ENCODE peak calls at places on chromosomes 2 and 18, in ten cellular contexts. V is esophagus squamous epithelium; K is naive thymus-derived CD4-positive, alpha-beta T cell; N is mammary epithelial cell; D is tibial artery; W is HL-60; J is HepG2; U is WERI-Rb-1; Y is dorsolateral prefrontal cortex; P is CD4-positive, alpha-beta T cell. O is an unnamed sample.

GRCh38 chr18:39647627-39648502 is 2082.3 kb upstream of the CELF4 start:
- DNase-seq in P (no peak), N (peak), J (no peak), U (no peak), K (no peak), V (no peak), Y (no peak), W (no peak), D (no peak), O (no peak)

GRCh38 chr2:120419955-120420354 is 74.0 kb downstream of the INHBB start:
- DNase-seq in K (no peak), W (no peak), J (no peak), V (no peak), N (no peak), U (no peak), Y (no peak), D (no peak), P (no peak), O (no peak)

GRCh38 chr2:174827371-174828369 is 63.4 kb upstream of the CHRNA1 start:
- DNase-seq in U (no peak), P (no peak), D (no peak), W (no peak), K (no peak), J (no peak), N (peak), V (no peak), Y (no peak), O (peak)

GRCh38 chr2:84800194-84800805 is 80.6 kb downstream of the TRABD2A start:
- DNase-seq in V (no peak), D (no peak), W (no peak), Y (no peak), J (no peak), N (no peak), P (no peak), K (no peak), U (no peak), O (no peak)

GRCh38 chr18:24208270-24209035 is 69.6 kb downstream of the CABYR start:
- DNase-seq in N (peak), W (no peak), Y (no peak), D (no peak), U (no peak), P (no peak), K (no peak), J (no peak), V (no peak), O (no peak)

GRCh38 chr2:73776381-73776780 is 3.5 kb downstream of the DUSP11 start:
- DNase-seq in Y (no peak), D (no peak), U (no peak), P (no peak), N (no peak), J (no peak), V (no peak), K (no peak), W (no peak), O (no peak)

GRCh38 chr2:240875228-240876034 is 6.8 kb downstream of the AGXT start:
- DNase-seq in Y (no peak), J (no peak), D (no peak), V (no peak), N (no peak), W (no peak), K (no peak), P (no peak), U (no peak), O (no peak)

GRCh38 chr2:31411771-31412170 is 2.8 kb downstream of the XDH start:
- DNase-seq in N (peak), P (no peak), J (no peak), V (no peak), U (no peak), D (no peak), W (no peak), Y (no peak), K (no peak), O (no peak)

GRCh38 chr2:180910831-180911665 is 69.4 kb upstream of the UBE2E3 start:
- DNase-seq in V (no peak), N (peak), J (no peak), P (no peak), W (no peak), K (no peak), D (no peak), U (no peak), Y (no peak), O (peak)

GRCh38 chr2:215394102-215394805 is 41.6 kb downstream of the FN1 start:
- DNase-seq in Y (no peak), U (no peak), V (no peak), K (no peak), P (no peak), N (no peak), D (no peak), W (no peak), J (no peak), O (no peak)

GRCh38 chr18:435940-436339 is 64.6 kb downstream of the COLEC12 start:
- DNase-seq in N (no peak), K (no peak), D (no peak), P (no peak), W (no peak), Y (peak), V (no peak), J (no peak), U (no peak), O (no peak)

GRCh38 chr2:25314514-25315315 is 27.0 kb downstream of the DNMT3A start:
- DNase-seq in P (peak), W (peak), Y (no peak), N (no peak), U (peak), J (peak), K (peak), D (peak), V (no peak), O (peak)

GRCh38 chr2:56357655-56358295 is 174.0 kb downstream of the CCDC85A start:
- DNase-seq in Y (no peak), P (no peak), N (no peak), V (no peak), D (no peak), J (no peak), W (no peak), K (no peak), U (no peak), O (no peak)

GRCh38 chr2:3785220-3785889 is 82.0 kb downstream of the DCDC2C start:
- DNase-seq in K (no peak), V (no peak), J (no peak), U (no peak), D (no peak), Y (no peak), N (no peak), W (no peak), P (no peak), O (peak)

GRCh38 chr2:227374158-227374557 is 4.9 kb downstream of the TM4SF20 start:
- DNase-seq in J (no peak), N (peak), D (no peak), W (no peak), V (no peak), Y (no peak), K (no peak), P (no peak), U (no peak), O (no peak)

GRCh38 chr2:210370562-210370961 is 55.6 kb upstream of the MYL1 start:
- DNase-seq in P (no peak), K (no peak), D (no peak), J (no peak), V (no peak), Y (no peak), N (no peak), U (no peak), W (no peak), O (no peak)

DNA sequence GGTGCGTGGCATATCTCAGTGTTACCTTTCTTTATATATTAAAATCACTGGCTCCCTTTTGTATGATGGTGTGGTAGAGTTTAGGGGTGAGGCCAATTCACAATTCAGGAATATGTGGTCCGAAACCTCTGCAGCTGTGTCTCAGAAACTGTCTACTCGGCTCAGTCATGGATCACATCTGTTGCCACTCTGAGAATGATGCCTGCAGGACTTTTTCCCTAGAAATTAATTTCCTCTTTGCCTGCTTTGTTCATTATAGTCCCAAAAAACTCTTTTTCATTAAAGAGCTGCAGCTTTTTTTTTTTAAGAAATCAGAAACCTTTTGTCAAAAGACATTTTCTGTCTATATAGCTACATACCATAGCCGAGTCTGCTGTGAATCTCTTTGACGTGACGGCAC is 104.9 kb upstream of the NFATC1 start:
- DNase-seq in W (no peak), N (no peak), K (no peak), P (no peak), V (no peak), Y (no peak), U (no peak), J (no peak), D (no peak), O (no peak)
- H3K27ac ChIP-seq in W (no peak), N (no peak), K (no peak), P (no peak), V (no peak), Y (no peak), U (no peak), J (no peak), D (no peak), O (no peak)

DNA sequence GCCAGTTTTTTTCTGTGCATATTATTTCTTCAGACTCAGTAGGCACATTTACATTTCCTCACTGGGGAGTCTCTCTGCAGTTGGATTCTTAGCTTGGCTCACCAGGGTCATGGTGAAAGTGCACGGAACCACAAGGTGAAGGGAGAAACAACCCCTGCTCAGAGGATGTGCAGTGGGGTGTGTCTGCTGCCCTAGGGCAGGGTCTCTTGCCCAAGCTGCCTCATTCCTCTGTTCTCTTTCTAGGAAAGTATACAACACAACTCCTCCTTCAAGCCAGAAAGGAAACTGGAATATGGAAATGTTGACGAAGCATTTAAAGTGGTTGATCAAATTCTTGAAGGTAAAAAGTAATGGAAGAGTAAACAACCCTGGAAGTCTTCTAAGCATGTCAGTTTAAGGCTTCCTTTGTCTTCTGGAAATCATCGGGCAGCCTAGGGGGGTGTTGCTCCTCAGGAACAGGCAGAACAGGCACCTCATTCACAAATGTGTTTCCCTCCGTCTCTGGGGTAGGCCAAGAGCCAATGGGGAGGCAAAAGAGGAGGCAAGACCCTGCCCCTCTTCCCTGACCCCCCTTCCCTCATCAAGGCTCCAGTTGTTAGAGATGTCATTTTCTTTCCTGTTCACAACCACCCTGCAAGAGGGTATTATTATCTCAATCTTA is 41.4 kb downstream of the AOX1 start:
- DNase-seq in Y (no peak), J (no peak), W (no peak), U (no peak), P (no peak), V (no peak), N (no peak), K (no peak), D (no peak), O (no peak)
- H3K27ac ChIP-seq in Y (no peak), J (no peak), W (no peak), U (no peak), P (no peak), V (no peak), N (no peak), K (no peak), D (no peak), O (no peak)

GRCh38 chr18:58180738-58181353 is 136.8 kb downstream of the NEDD4L start:
- DNase-seq in K (peak), J (peak), W (peak), U (peak), N (peak), V (no peak), Y (no peak), D (peak), P (peak), O (peak)

GRCh38 chr18:58189008-58189407 is 145.0 kb downstream of the NEDD4L start:
- DNase-seq in W (no peak), P (no peak), Y (no peak), K (no peak), D (no peak), N (no peak), J (no peak), U (no peak), V (no peak), O (no peak)

GRCh38 chr18:58183226-58183625 is 139.2 kb downstream of the NEDD4L start:
- DNase-seq in J (no peak), N (no peak), W (no peak), V (no peak), D (no peak), Y (no peak), P (no peak), K (no peak), U (no peak), O (no peak)

GRCh38 chr18:58190842-58191530 is 147.0 kb downstream of the NEDD4L start:
- DNase-seq in Y (no peak), W (no peak), U (peak), V (no peak), N (no peak), D (no peak), J (no peak), P (no peak), K (no peak), O (no peak)

DNA sequence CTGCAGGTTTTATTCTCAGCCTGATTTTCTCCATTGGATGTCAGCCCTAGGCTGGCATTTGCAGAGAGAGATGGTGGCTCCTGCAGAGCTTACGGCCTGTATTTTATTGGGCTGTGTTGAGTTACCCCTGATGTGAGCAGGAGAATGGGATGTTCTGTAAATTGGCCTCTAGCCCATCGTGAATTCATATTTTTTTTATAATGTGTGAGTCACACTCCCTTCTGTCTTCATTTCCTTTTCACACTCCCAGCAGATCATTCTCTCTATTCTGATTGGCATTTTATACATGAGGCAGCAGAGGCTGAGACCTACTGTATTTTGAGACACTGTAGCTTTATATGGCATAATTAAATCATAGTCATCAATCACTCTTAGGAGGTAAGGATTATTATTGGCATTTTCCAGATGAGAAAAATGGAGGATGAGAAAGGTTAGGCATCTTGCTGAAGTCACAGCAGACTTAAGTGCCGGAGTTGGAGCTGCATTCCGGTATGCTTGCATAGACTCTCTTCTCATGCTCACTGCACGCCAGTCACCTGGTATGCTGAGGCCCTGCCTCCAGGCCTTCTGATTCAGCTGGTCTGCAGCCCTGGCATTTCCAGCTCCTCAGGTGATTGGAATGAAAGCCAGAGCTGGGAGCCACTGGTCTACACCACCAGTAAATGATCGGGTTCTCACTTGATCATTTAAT is 142.4 kb downstream of the NEDD4L start:
- DNase-seq in V (no peak), U (no peak), K (no peak), N (peak), J (no peak), W (no peak), Y (no peak), P (no peak), D (no peak), O (no peak)
- H3K27ac ChIP-seq in V (peak), U (no peak), K (no peak), N (peak), J (no peak), W (no peak), Y (no peak), P (no peak), D (no peak), O (no peak)

GRCh38 chr2:17538844-17539554 is 1.5 kb upstream of the VSNL1 start:
- DNase-seq in P (no peak), U (peak), W (no peak), J (peak), N (peak), V (no peak), Y (peak), D (peak), K (no peak), O (peak)
- H3K27ac ChIP-seq in P (no peak), U (peak), W (no peak), J (peak), N (peak), V (peak), Y (no peak), D (peak), K (no peak), O (no peak)

GRCh38 chr2:197810490-197810889 is 6.1 kb downstream of the PLCL1 start:
- DNase-seq in K (no peak), Y (no peak), U (no peak), V (no peak), W (no peak), P (no peak), N (no peak), J (no peak), D (no peak), O (no peak)
- H3K27ac ChIP-seq in K (peak), Y (no peak), U (no peak), V (no peak), W (no peak), P (no peak), N (no peak), J (no peak), D (no peak), O (no peak)

DNA sequence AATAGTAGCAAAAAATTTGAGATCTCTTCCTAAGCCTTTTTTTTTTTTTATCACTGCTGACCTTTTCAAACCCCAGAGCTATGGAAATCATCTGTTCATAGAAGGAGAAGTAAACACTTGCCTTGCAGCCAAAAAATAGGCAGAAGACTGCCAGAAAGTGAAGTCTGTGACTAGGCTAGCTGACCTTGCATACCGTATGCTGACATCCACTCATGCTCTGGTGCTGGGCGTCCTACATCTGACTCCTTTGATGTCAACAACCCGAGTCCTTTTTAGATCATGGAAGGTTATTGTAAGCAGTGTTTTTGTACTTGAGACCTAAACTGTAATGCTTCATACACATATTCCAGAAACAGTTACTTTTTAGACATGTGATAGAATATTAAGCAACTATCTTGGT is 154.3 kb upstream of the RASGRP3 start:
- DNase-seq in N (no peak), D (peak), V (no peak), U (no peak), K (no peak), Y (no peak), J (no peak), W (no peak), P (no peak), O (no peak)
- H3K27ac ChIP-seq in N (no peak), D (peak), V (peak), U (no peak), K (no peak), Y (no peak), J (no peak), W (no peak), P (no peak), O (no peak)

GRCh38 chr2:45282646-45283045 is 273.4 kb upstream of the SIX2 start:
- DNase-seq in W (no peak), P (no peak), D (no peak), K (no peak), N (peak), J (no peak), Y (no peak), U (no peak), V (no peak), O (no peak)
- H3K27ac ChIP-seq in W (no peak), P (no peak), D (no peak), K (no peak), N (no peak), J (no peak), Y (no peak), U (no peak), V (no peak), O (no peak)

GRCh38 chr2:43006834-43007543 is 214.6 kb upstream of the HAAO start:
- DNase-seq in U (no peak), W (no peak), D (no peak), P (no peak), J (no peak), Y (no peak), N (no peak), K (no peak), V (no peak), O (peak)
- H3K27ac ChIP-seq in U (no peak), W (no peak), D (no peak), P (no peak), J (no peak), Y (peak), N (no peak), K (no peak), V (no peak), O (no peak)

GRCh38 chr2:12824304-12824761 is 107.6 kb downstream of the TRIB2 start:
- DNase-seq in W (no peak), N (no peak), K (no peak), U (no peak), P (no peak), J (no peak), V (no peak), D (no peak), Y (no peak), O (no peak)
- H3K27ac ChIP-seq in W (no peak), N (no peak), K (no peak), U (no peak), P (no peak), J (no peak), V (peak), D (peak), Y (no peak), O (no peak)